ENCODE peak calls at places on chromosome 4, in eight cellular contexts. Q is mammary epithelial cell; C is bronchial epithelial cell; I is keratinocyte; W is lower lobe of right lung; Z is fibroblast of lung; E is upper lobe of left lung; J is CD8-positive, alpha-beta T cell. Y is an unnamed sample.

GRCh38 chr4:9825049-9825448 is 43.6 kb downstream of the DRD5 start:
- DNase-seq in Q (no peak), C (peak), I (no peak), W (no peak), Z (no peak), E (no peak), J (no peak), Y (no peak)

GRCh38 chr4:2936773-2937145 is 26.4 kb downstream of the NOP14 start:
- DNase-seq in Q (peak), C (peak), I (peak), W (no peak), Z (peak), E (peak), J (no peak), Y (peak)

GRCh38 chr4:22190855-22191254 is 242.3 kb upstream of the KCNIP4 start:
- DNase-seq in Q (peak), C (peak), I (peak), W (no peak), Z (peak), E (no peak), J (no peak), Y (peak)

GRCh38 chr4:89878611-89879010 is 16.0 kb upstream of the MMRN1 start:
- DNase-seq in Q (no peak), C (no peak), I (no peak), W (no peak), Z (peak), E (no peak), J (no peak), Y (no peak)

GRCh38 chr4:150229538-150229937 is 151.3 kb downstream of the DCLK2 start:
- DNase-seq in Q (peak), C (peak), I (no peak), W (no peak), Z (peak), E (no peak), J (no peak), Y (no peak)

GRCh38 chr4:152185786-152186540 is 349.9 kb downstream of the FBXW7 start:
- DNase-seq in Q (peak), C (peak), I (no peak), W (no peak), Z (no peak), E (no peak), J (no peak), Y (no peak)

GRCh38 chr4:2402941-2403340 is 15.5 kb downstream of the ZFYVE28 start:
- DNase-seq in Q (no peak), C (no peak), I (no peak), W (no peak), Z (no peak), E (no peak), J (no peak), Y (no peak)

GRCh38 chr4:103425406-103425805 is 227.3 kb upstream of the CENPE start:
- DNase-seq in Q (no peak), C (no peak), I (no peak), W (no peak), Z (no peak), E (no peak), J (no peak), Y (no peak)

GRCh38 chr4:55078987-55079386 is 46.4 kb downstream of the KDR start:
- DNase-seq in Q (no peak), C (no peak), I (no peak), W (no peak), Z (peak), E (peak), J (no peak), Y (no peak)

DNA sequence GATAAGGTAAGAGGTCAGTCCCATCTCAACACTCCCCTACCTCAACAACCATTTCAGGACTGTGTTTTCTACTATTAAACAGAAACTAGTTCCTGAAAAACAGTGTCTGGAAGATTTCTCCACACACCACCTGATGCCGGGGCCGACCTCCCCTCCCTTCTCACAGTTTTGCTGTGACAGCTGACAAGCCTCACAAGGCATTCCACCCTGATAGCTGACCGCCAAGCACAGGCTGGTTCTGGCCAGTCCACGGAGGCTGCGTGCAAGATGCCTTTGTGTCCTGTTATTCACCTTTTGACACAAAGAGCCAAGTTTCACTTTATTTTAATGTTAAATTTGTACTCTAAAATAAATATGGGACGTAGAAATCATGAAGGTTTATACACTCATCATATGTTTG is 758.6 kb downstream of the PDHA2 start:
- DNase-seq in Q (no peak), C (no peak), I (no peak), W (no peak), Z (no peak), E (no peak), J (no peak), Y (no peak)
- H3K4me3 ChIP-seq in Q (no peak), C (no peak), I (no peak), W (no peak), Z (no peak), E (no peak), J (no peak), Y (no peak)

DNA sequence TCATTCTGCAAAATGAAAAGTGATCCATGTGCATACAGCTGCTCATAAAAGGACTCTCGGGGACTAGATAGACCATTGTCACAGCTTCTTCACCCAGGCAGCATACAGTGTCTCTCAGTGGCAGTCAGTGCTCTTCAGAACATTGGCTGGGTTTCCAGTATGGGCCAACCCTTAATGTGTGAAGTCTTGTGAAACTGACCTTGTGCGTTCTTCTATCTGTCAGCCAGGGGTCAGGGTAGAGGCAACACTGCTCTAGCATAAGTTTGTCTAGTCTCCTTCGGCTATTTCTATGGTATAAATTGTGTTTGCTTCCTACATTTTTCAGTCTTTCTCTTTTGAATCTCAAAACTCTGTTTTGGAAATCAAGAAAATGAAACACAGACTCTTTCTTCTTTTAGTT is 37.0 kb upstream of the SMIM31 start:
- DNase-seq in Q (no peak), C (peak), I (no peak), W (no peak), Z (no peak), E (no peak), J (no peak), Y (no peak)
- TF ChIP-seq CTCF in Q (no peak), C (peak), I (peak), W (no peak), Z (no peak), E (no peak), J (no peak), Y (peak)

DNA sequence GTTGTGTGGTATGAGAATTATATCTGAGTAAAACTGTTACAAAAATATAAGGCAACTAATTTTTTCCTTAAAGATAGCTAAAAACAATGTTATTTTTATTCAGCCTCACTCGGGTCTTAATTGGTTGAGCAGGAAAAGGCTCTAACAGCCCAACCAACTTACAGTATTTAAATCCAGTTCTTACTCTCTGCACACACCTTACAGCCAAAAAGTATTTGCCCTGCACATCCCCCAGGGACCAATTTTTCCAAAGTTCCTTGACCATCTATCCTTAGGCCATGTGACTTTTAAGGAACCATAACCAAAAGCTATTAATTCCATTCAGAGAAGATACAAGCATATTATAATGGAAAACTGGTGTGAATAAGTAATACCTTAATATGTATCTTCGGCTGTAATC is 1.2 kb upstream of the THAP9 start:
- DNase-seq in Q (no peak), C (peak), I (no peak), W (no peak), Z (no peak), E (no peak), J (no peak), Y (no peak)
- H3K4me3 ChIP-seq in Q (peak), C (peak), I (peak), W (peak), Z (peak), E (peak), J (peak), Y (peak)

GRCh38 chr4:153521995-153522799 is 56.0 kb downstream of the TMEM131L start:
- DNase-seq in Q (no peak), C (no peak), I (no peak), W (no peak), Z (no peak), E (no peak), J (peak), Y (no peak)
- TF ChIP-seq CTCF in Q (no peak), C (no peak), I (no peak), W (no peak), Z (no peak), E (no peak), J (no peak), Y (no peak)

GRCh38 chr4:37729649-37730004 is 43.5 kb upstream of the RELL1 start:
- DNase-seq in Q (no peak), C (no peak), I (no peak), W (no peak), Z (no peak), E (no peak), J (no peak), Y (no peak)
- H3K4me3 ChIP-seq in Q (no peak), C (no peak), I (no peak), W (no peak), Z (no peak), E (no peak), J (no peak), Y (no peak)

GRCh38 chr4:123352240-123352945 is 44.2 kb upstream of the SPRY1 start:
- DNase-seq in Q (peak), C (peak), I (peak), W (no peak), Z (peak), E (no peak), J (no peak), Y (no peak)

GRCh38 chr4:123350726-123351125 is 45.9 kb upstream of the SPRY1 start:
- DNase-seq in Q (no peak), C (no peak), I (no peak), W (no peak), Z (no peak), E (no peak), J (no peak), Y (no peak)

GRCh38 chr4:123349401-123350190 is 47.0 kb upstream of the SPRY1 start:
- DNase-seq in Q (no peak), C (no peak), I (no peak), W (no peak), Z (no peak), E (no peak), J (no peak), Y (no peak)

GRCh38 chr4:123351713-123352112 is 44.9 kb upstream of the SPRY1 start:
- DNase-seq in Q (no peak), C (no peak), I (no peak), W (no peak), Z (no peak), E (no peak), J (no peak), Y (peak)

DNA sequence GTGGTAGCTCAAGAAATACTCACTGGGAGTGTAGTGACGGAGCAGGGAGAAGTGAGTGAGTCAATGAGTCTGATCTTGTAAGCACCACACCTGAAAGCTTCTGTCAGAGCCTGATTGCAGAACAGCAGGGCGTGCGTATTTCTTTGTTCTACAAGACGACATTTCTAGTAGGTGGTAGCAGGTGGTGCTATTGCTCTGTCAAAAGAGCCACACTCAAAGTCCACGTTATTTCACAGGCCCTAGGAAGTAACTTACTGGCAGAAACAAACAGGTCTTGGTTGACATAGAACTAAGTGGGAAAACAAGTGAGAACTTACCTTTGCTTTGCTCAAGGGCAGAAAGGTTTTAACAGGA is 46.4 kb upstream of the SPRY1 start:
- DNase-seq in Q (peak), C (peak), I (peak), W (no peak), Z (no peak), E (no peak), J (no peak), Y (no peak)
- TF ChIP-seq CTCF in Q (no peak), C (peak), I (peak), W (no peak), Z (no peak), E (no peak), J (no peak), Y (peak)

DNA sequence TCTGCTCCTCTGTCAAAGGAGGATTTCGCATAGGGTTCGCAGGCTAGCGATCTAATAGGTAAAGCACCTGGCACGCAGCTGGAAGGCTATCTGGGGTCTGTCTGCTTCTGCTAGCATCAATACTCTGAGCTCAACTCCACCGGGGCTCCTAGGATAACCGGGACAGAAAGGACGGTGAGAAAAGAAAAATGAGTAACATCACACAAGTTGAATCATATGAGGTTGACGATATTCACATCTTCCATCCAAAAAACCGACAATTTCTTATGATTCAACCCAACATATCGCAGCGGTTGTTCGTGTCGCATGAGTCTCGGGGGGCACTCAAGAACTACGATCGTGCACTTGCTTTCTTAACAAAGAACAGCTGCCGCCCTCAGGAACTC is 1.8 kb downstream of the PROM1 start:
- DNase-seq in Q (no peak), C (no peak), I (no peak), W (no peak), Z (no peak), E (no peak), J (no peak), Y (no peak)
- H3K4me3 ChIP-seq in Q (no peak), C (no peak), I (no peak), W (peak), Z (no peak), E (peak), J (peak), Y (peak)

GRCh38 chr4:27248829-27249228 is 388.2 kb downstream of the STIM2 start:
- DNase-seq in Q (no peak), C (no peak), I (no peak), W (no peak), Z (no peak), E (no peak), J (no peak), Y (no peak)

GRCh38 chr4:27242217-27242616 is 381.6 kb downstream of the STIM2 start:
- DNase-seq in Q (no peak), C (no peak), I (no peak), W (no peak), Z (no peak), E (no peak), J (no peak), Y (no peak)

GRCh38 chr4:27239651-27240050 is 379.0 kb downstream of the STIM2 start:
- DNase-seq in Q (peak), C (peak), I (no peak), W (no peak), Z (no peak), E (no peak), J (no peak), Y (peak)

DNA sequence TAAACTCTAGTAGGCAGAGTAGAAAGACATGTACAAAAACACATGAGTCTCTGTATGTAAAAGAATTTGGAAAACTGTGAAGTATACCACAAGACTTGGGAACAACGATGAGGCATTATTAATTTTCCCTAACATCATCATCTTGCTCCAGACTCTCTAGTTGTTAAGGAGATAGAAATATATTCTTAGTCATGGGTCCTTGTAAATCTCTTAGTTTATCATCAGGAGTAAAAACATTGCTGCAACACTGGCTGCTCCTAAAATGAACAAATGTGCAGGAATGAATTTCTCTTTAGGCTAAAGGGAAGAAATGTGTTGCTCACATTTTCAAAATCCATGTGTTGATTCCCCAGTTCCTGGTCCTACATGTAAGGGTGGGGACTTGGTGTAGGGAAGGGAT is 384.6 kb downstream of the STIM2 start:
- DNase-seq in Q (no peak), C (no peak), I (no peak), W (no peak), Z (no peak), E (no peak), J (no peak), Y (no peak)
- TF ChIP-seq CTCF in Q (no peak), C (no peak), I (no peak), W (no peak), Z (no peak), E (no peak), J (no peak), Y (no peak)

Y was measured in epithelial cell of proximal tubule.